ENCODE peak calls at places on chromosomes 12 and 14, in ten cellular contexts. A is HT1080; L is IMR-90; D is EL; Q is stimulated activated CD4-positive, alpha-beta T cell treated with anti-CD3 and anti-CD28 coated beads, Interleukin-2, amount 100 ng/mL, for 24 hours; F is HCEC 1CT; R is fibroblast of the aortic adventitia; V is cardiac fibroblast; Z is HEK293T; M is cardiac muscle cell. N is an unnamed sample.
A peak's percentile ranks its signal among the peaks of the same experiment; 100 is the strongest.

GRCh38 chr14:44979740-44980346 is 17.9 kb downstream of the TOGARAM1 start:
- DNase-seq in Z (no peak), L (no peak), M (peak; percentile 33), V (no peak), D (no peak), R (no peak), F (no peak), Q (no peak), A (no peak), N (no peak)

GRCh38 chr12:3354586-3354985 is 136.4 kb upstream of the PRMT8 start:
- DNase-seq in Z (no peak), F (no peak), D (no peak), L (no peak), M (no peak), A (no peak), R (no peak), Q (no peak), V (no peak), N (no peak)

GRCh38 chr14:105388110-105388951 is 10.0 kb upstream of the TEX22 start:
- DNase-seq in M (no peak), R (no peak), A (no peak), D (no peak), F (no peak), Z (no peak), L (no peak), V (no peak), Q (no peak), N (no peak)

GRCh38 chr12:124605869-124606774 is 38.7 kb upstream of the NCOR2 start:
- DNase-seq in A (no peak), F (no peak), Z (no peak), Q (no peak), R (no peak), L (no peak), V (no peak), D (no peak), M (no peak), N (no peak)

GRCh38 chr14:66746316-66747006 is 238.5 kb downstream of the GPHN start:
- DNase-seq in R (peak; percentile 70), L (peak; percentile 58), Z (peak; percentile 30), D (peak; percentile 50), V (peak; percentile 73), M (peak; percentile 75), Q (no peak), F (peak; percentile 69), A (peak; percentile 39), N (no peak)

GRCh38 chr14:102605026-102605425 is 12.6 kb downstream of the RCOR1 start:
- DNase-seq in L (no peak), A (no peak), M (no peak), D (peak; percentile 46), F (no peak), V (no peak), Q (no peak), R (no peak), Z (no peak), N (no peak)

GRCh38 chr12:22121224-22121623 is 75.2 kb downstream of the CMAS start:
- DNase-seq in R (no peak), V (no peak), F (no peak), Q (peak; percentile 43), M (no peak), L (no peak), A (no peak), D (no peak), Z (no peak), N (no peak)

GRCh38 chr12:106135781-106136180 is 3.0 kb downstream of the NUAK1 start:
- DNase-seq in A (peak; percentile 48), D (peak; percentile 40), R (peak; percentile 39), M (peak; percentile 40), V (peak; percentile 74), L (peak; percentile 55), Z (no peak), Q (no peak), F (peak; percentile 9), N (peak; percentile 39)

GRCh38 chr12:111881712-111882111 is 39.7 kb downstream of the MAPKAPK5 start:
- DNase-seq in R (no peak), Z (no peak), L (no peak), Q (no peak), D (no peak), V (no peak), M (no peak), F (no peak), A (no peak), N (no peak)

GRCh38 chr14:67622675-67623074 is 3.0 kb downstream of the ARG2 start:
- DNase-seq in D (peak; percentile 83), L (peak; percentile 85), A (peak; percentile 91), Q (no peak), F (peak; percentile 82), R (peak; percentile 82), Z (peak; percentile 32), M (peak; percentile 92), V (peak; percentile 90), N (peak; percentile 76)

GRCh38 chr14:68789002-68789797 is 3.7 kb downstream of the ZFP36L1 start:
- DNase-seq in Q (peak; percentile 84), V (peak; percentile 77), Z (peak; percentile 72), A (peak; percentile 79), F (peak; percentile 79), M (peak; percentile 82), L (peak; percentile 74), R (peak; percentile 75), D (peak; percentile 84), N (no peak)

GRCh38 chr12:108386704-108387360 is 47.7 kb upstream of the CMKLR1 start:
- DNase-seq in V (no peak), D (no peak), Q (no peak), A (no peak), M (no peak), L (no peak), F (peak; percentile 7), Z (no peak), R (no peak), N (no peak)

GRCh38 chr12:52155048-52155868 is 36.6 kb downstream of the KRT80 start:
- DNase-seq in R (peak; percentile 59), D (no peak), Q (no peak), V (peak; percentile 68), Z (no peak), M (no peak), L (no peak), A (peak; percentile 71), F (no peak), N (no peak)

GRCh38 chr12:100187068-100187467 is 13.5 kb upstream of the ACTR6 start:
- DNase-seq in Q (no peak), R (no peak), Z (no peak), L (no peak), D (no peak), V (no peak), F (no peak), M (no peak), A (no peak), N (no peak)

GRCh38 chr12:29463198-29463597 is 34.3 kb downstream of the OVCH1 start:
- DNase-seq in Q (no peak), D (no peak), R (no peak), A (no peak), V (no peak), Z (no peak), M (no peak), F (no peak), L (no peak), N (no peak)

GRCh38 chr12:12872139-12872933 is 19.0 kb upstream of the GPRC5A start:
- DNase-seq in A (peak; percentile 91), V (peak; percentile 80), M (peak; percentile 63), L (peak; percentile 88), R (peak; percentile 65), D (peak; percentile 92), F (peak; percentile 81), Q (no peak), Z (no peak), N (peak; percentile 86)

GRCh38 chr14:98926802-98927201 is 345.2 kb downstream of the BCL11B start:
- DNase-seq in R (no peak), F (no peak), Z (no peak), L (no peak), Q (no peak), M (peak; percentile 27), A (no peak), D (no peak), V (no peak), N (no peak)

GRCh38 chr12:74365178-74365964 is 172.3 kb upstream of the ATXN7L3B start:
- DNase-seq in Q (peak; percentile 13), D (peak; percentile 59), F (peak; percentile 59), R (peak; percentile 66), Z (peak; percentile 16), L (peak; percentile 33), A (peak; percentile 43), M (peak; percentile 48), V (peak; percentile 80), N (no peak)

GRCh38 chr14:75259510-75259855 is 19.1 kb upstream of the FOS start:
- DNase-seq in L (peak; percentile 77), M (peak; percentile 80), Q (no peak), R (peak; percentile 62), A (peak; percentile 57), F (peak; percentile 52), V (peak; percentile 74), D (peak; percentile 61), Z (peak; percentile 44), N (peak; percentile 59)

GRCh38 chr12:92396647-92397258 is 251.1 kb upstream of the BTG1 start:
- DNase-seq in D (peak; percentile 65), V (peak; percentile 78), Z (no peak), A (peak; percentile 81), R (peak; percentile 57), L (peak; percentile 58), F (peak; percentile 75), M (peak; percentile 7), Q (no peak), N (no peak)

GRCh38 chr14:63922696-63923421 is 70.1 kb downstream of the SYNE2 start:
- DNase-seq in R (peak; percentile 81), L (peak; percentile 17), M (peak; percentile 92), D (no peak), Q (no peak), A (peak; percentile 19), V (peak; percentile 85), Z (no peak), F (peak; percentile 32), N (no peak)

GRCh38 chr14:23727566-23728335 is 91.6 kb downstream of the DHRS2 start:
- DNase-seq in L (peak; percentile 26), Q (no peak), D (peak; percentile 64), F (peak; percentile 42), R (peak; percentile 51), V (peak; percentile 56), M (peak; percentile 37), A (peak; percentile 47), Z (peak; percentile 58), N (no peak)

GRCh38 chr14:23708343-23708742 is 72.2 kb downstream of the DHRS2 start:
- DNase-seq in Z (no peak), F (no peak), Q (no peak), M (no peak), D (no peak), A (no peak), R (no peak), L (no peak), V (no peak), N (no peak)

GRCh38 chr12:120373683-120374082 is 4.7 kb upstream of the MSI1 start:
- DNase-seq in Q (no peak), Z (no peak), V (no peak), F (no peak), D (no peak), R (no peak), M (no peak), L (no peak), A (no peak), N (no peak)

GRCh38 chr14:21084988-21085853 is 13.2 kb downstream of the ZNF219 start:
- DNase-seq in F (no peak), M (peak; percentile 52), D (peak; percentile 78), V (peak; percentile 65), Z (no peak), R (peak; percentile 85), Q (no peak), L (peak; percentile 91), A (no peak), N (no peak)